ENCODE peak calls at places on chromosomes 11 and 22, in nine cellular contexts. Q, E, D, N, H, O, F, I and G are unnamed samples.

GRCh38 chr11:6812391-6813005 is 13.0 kb upstream of the OR6A2 start:
- DNase-seq in O (no peak), F (peak), H (no peak), N (no peak), I (peak), E (peak), Q (peak), D (peak), G (no peak)

GRCh38 chr11:15258433-15259350 is 144.0 kb downstream of the INSC start:
- DNase-seq in H (no peak), O (no peak), I (no peak), F (peak), N (peak), Q (peak), E (peak), D (peak), G (no peak)

GRCh38 chr11:63985812-63986155 is 454 bp upstream of the OTUB1 start:
- DNase-seq in O (peak), D (no peak), Q (no peak), N (no peak), E (no peak), F (no peak), H (no peak), I (peak), G (no peak)

GRCh38 chr11:69278091-69278867 is 15.7 kb upstream of the MYEOV start:
- DNase-seq in Q (peak), E (no peak), D (peak), O (peak), F (no peak), H (no peak), I (no peak), N (peak), G (no peak)

GRCh38 chr11:13717331-13717730 is 48.9 kb downstream of the FAR1 start:
- DNase-seq in F (no peak), H (peak), I (no peak), Q (peak), N (no peak), E (peak), D (no peak), O (no peak), G (no peak)

GRCh38 chr11:126949066-126949945 is 51.3 kb downstream of the KIRREL3 start:
- DNase-seq in D (no peak), O (no peak), Q (no peak), F (peak), E (no peak), I (no peak), H (no peak), N (no peak), G (no peak)

GRCh38 chr11:3086114-3086513 is 28.9 kb upstream of the CARS1 start:
- DNase-seq in F (no peak), I (no peak), H (no peak), E (no peak), N (no peak), O (no peak), Q (no peak), D (no peak), G (no peak)

GRCh38 chr11:2027710-2028109 is 30.1 kb upstream of the H19 start:
- DNase-seq in Q (no peak), H (no peak), I (no peak), N (no peak), O (no peak), F (no peak), E (no peak), D (no peak), G (no peak)

GRCh38 chr22:20013382-20013871 is 3.2 kb downstream of the ARVCF start:
- DNase-seq in Q (no peak), E (peak), N (peak), O (peak), F (peak), D (peak), H (no peak), I (peak), G (no peak)

GRCh38 chr11:90764691-90765090 is 541.8 kb upstream of the CHORDC1 start:
- DNase-seq in E (no peak), D (no peak), N (no peak), F (no peak), O (no peak), H (no peak), I (no peak), Q (no peak), G (no peak)

GRCh38 chr22:43060213-43060612 is 29.0 kb downstream of the TTLL1 start:
- DNase-seq in Q (peak), N (no peak), E (peak), O (no peak), H (no peak), D (peak), I (peak), F (peak), G (no peak)

GRCh38 chr11:117328414-117329010 is 858 bp downstream of the CEP164 start:
- DNase-seq in I (no peak), F (peak), Q (peak), E (peak), O (no peak), N (peak), D (peak), H (no peak), G (no peak)

GRCh38 chr11:107040447-107041444 is 22.5 kb upstream of the GUCY1A2 start:
- DNase-seq in Q (peak), F (no peak), E (peak), I (no peak), N (no peak), H (peak), O (no peak), D (no peak), G (no peak)

GRCh38 chr11:1310315-1310687 is 869 bp upstream of the TOLLIP start:
- DNase-seq in E (no peak), Q (no peak), H (no peak), I (no peak), O (no peak), D (peak), F (no peak), N (no peak), G (no peak)

GRCh38 chr22:28137036-28137435 is 218.0 kb upstream of the PITPNB start:
- DNase-seq in F (peak), D (no peak), Q (no peak), N (no peak), O (no peak), I (no peak), E (no peak), H (no peak), G (no peak)

DNA sequence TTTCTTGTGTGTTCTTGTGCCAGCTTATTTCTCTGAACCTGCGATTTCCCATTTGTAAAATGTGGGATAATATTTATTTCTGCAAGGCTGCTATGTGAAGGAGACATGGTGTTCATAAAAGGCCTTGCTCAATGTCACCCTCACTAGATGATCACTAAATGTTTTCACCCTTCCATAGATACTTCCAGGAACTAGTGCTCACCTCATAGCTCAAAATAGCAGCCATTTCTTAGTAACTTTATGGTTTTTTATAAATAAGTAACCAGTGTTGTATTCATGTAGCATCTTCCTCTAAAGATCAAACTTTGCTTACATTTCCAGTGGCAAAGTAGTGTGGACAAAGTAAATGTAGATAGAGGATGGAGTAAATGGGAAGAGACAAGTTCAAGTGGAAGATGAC is 23.8 kb downstream of the SYTL2 start:
- DNase-seq in D (no peak), N (no peak), O (no peak), E (no peak), Q (no peak), F (no peak), I (no peak), H (no peak), G (no peak)
- TF ChIP-seq CTCF in D (no peak), N (no peak), O (no peak), E (no peak), Q (no peak), F (no peak), I (no peak), H (no peak), G (no peak)

DNA sequence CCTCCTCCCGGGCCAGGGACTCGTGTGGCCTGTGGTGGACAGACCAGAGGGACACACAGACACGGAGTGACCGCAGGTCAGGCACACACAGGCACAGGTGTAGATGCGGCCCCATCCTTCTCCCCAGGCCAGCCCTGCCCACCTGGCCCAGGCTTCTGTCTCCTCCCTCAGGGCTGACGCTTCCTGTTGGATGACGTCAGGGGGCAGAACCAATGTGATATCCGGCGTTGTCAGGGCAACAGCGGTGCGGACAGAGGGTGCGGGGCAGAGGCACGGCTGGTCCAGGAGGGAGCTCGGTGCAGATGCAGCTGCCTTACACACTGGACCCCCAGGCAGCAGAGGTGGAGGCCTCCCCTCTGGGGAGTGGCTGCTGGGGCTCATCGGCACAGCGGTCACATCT is 2.9 kb upstream of the TUBGCP6 start:
- DNase-seq in N (peak), D (peak), I (peak), O (peak), H (no peak), Q (peak), F (peak), E (peak), G (peak)
- TF ChIP-seq CTCF in N (no peak), D (no peak), I (no peak), O (no peak), H (no peak), Q (no peak), F (no peak), E (no peak), G (no peak)

DNA sequence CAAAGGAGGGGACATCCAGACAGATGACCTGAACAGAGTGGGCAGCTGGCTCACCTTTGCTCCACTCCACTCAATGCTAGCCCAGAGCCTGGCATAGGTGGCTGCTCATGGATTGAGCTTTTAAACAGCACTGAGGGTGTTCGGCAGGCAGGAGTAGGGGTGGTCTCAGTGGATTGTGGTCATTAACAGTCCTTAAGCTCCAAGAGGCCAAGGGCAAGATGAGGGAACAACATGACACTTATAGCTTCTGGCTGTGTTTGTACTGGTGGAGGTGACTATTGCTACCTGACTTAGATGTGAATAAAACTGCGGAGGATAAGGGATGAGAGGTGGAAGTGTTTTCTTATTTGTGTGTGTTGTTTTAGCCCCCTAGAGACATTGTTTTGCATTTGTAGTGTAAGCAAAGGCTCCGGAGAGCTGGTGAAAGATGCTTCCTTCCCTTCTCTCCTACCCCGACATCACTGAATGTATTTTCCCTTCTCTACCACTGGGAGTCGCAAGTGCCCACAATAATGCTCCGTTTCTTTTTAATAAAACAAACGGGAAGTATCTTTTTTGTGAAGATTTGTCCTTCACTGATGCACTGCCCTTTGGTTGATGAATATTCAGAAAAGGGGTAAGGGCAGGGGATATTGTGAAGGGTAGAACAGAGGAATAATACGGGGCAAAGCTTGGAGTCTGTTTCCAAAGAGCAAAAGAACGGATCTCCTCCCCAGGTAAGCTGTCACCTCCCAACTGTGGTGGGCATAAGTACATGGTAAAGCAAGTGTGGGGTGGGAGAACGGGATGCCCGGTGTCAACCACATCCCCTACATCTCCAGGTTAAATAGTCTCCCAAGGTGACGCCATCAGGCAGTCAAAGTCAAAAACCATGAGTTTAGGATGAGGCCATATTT is 27.5 kb upstream of the MTNR1B start:
- DNase-seq in O (no peak), F (peak), D (peak), H (peak), I (peak), E (peak), Q (peak), N (peak), G (no peak)
- TF ChIP-seq CTCF in O (peak), F (peak), D (peak), H (peak), I (peak), E (peak), Q (peak), N (peak), G (peak)

GRCh38 chr11:101914737-101915426 is at the start of gene CEP126:
- DNase-seq in H (peak), F (peak), O (peak), I (peak), D (peak), Q (peak), N (peak), E (peak), G (peak)
- TF ChIP-seq CTCF in H (peak), F (peak), O (peak), I (peak), D (peak), Q (peak), N (peak), E (peak), G (no peak)